ENCODE peak calls at places on chromosomes 4 and X, in nine cellular contexts. D, J, B, M, H, K, G, O and Q are unnamed samples.
A peak's percentile ranks its signal among the peaks of the same experiment; 100 is the strongest.

GRCh38 chrX:139158256-139158655 is 372.3 kb upstream of the F9 start:
- DNase-seq in D (no peak), J (no peak), B (no peak), M (no peak), H (no peak), K (no peak), G (no peak), O (no peak), Q (no peak)

GRCh38 chrX:47936224-47936939 is 67.4 kb downstream of the ZNF182 start:
- DNase-seq in D (no peak), J (no peak), B (no peak), M (peak; percentile 1), H (no peak), K (no peak), G (no peak), O (no peak), Q (no peak)

GRCh38 chr4:128287159-128287870 is at the start of gene PGRMC2:
- DNase-seq in D (peak; percentile 68), J (no peak), B (no peak), M (no peak), H (no peak), K (no peak), G (peak; percentile 55), O (no peak), Q (no peak)

GRCh38 chr4:94623507-94623906 is 134.2 kb upstream of the BMPR1B start:
- DNase-seq in D (no peak), J (no peak), B (no peak), M (no peak), H (no peak), K (no peak), G (no peak), O (no peak), Q (no peak)

GRCh38 chrX:1554469-1555210 is 17.7 kb upstream of the P2RY8 start:
- DNase-seq in D (no peak), J (peak; percentile 48), B (no peak), M (peak; percentile 53), H (peak; percentile 78), K (peak; percentile 39), G (peak; percentile 30), O (no peak), Q (no peak)

GRCh38 chr4:22483551-22483981 is 32.3 kb downstream of the ADGRA3 start:
- DNase-seq in D (peak; percentile 84), J (no peak), B (peak; percentile 30), M (no peak), H (no peak), K (no peak), G (no peak), O (no peak), Q (no peak)

GRCh38 chrX:132737743-132738142 is 220.7 kb downstream of the HS6ST2 start:
- DNase-seq in D (no peak), J (no peak), B (no peak), M (peak; percentile 0), H (no peak), K (peak; percentile 3), G (no peak), O (no peak), Q (no peak)

GRCh38 chr4:138996090-138996489 is 19.5 kb upstream of the NOCT start:
- DNase-seq in D (no peak), J (no peak), B (no peak), M (no peak), H (peak; percentile 74), K (no peak), G (no peak), O (no peak), Q (no peak)